ENCODE peak calls at places on chromosomes 3 and 15, in seven cellular contexts. One of them, this sample, is unnamed.

GRCh38 chr15:98609144-98609852 is 39.0 kb upstream of the IGF1R start:
- DNase-seq in T-helper 2 cell: no peak
- DNase-seq in substantia nigra: no peak
- DNase-seq in NCI-H2081: no peak
- DNase-seq in M059J: peak; percentile 82
- DNase-seq in caudate nucleus: no peak
- DNase-seq in NCI-H2107: no peak
- DNase-seq in this sample: peak; percentile 83

GRCh38 chr15:58475573-58476524 is 44.1 kb downstream of the LIPC start:
- DNase-seq in NCI-H2107: peak; percentile 57
- DNase-seq in M059J: peak; percentile 75
- DNase-seq in substantia nigra: no peak
- DNase-seq in NCI-H2081: peak; percentile 14
- DNase-seq in caudate nucleus: no peak
- DNase-seq in T-helper 2 cell: no peak
- DNase-seq in this sample: no peak

GRCh38 chr15:67542192-67542461 is 376 bp upstream of the MAP2K5 start:
- DNase-seq in NCI-H2107: no peak
- DNase-seq in substantia nigra: no peak
- DNase-seq in T-helper 2 cell: no peak
- DNase-seq in caudate nucleus: no peak
- DNase-seq in NCI-H2081: no peak
- DNase-seq in M059J: no peak
- DNase-seq in this sample: peak; percentile 24

GRCh38 chr15:73773428-73773827 is 20.3 kb upstream of the INSYN1 start:
- DNase-seq in caudate nucleus: no peak
- DNase-seq in NCI-H2081: no peak
- DNase-seq in substantia nigra: no peak
- DNase-seq in M059J: no peak
- DNase-seq in T-helper 2 cell: no peak
- DNase-seq in NCI-H2107: no peak
- DNase-seq in this sample: no peak

GRCh38 chr15:90046846-90047481 is 45.8 kb downstream of the ZNF710 start:
- DNase-seq in caudate nucleus: no peak
- DNase-seq in NCI-H2081: peak; percentile 44
- DNase-seq in NCI-H2107: peak; percentile 18
- DNase-seq in T-helper 2 cell: no peak
- DNase-seq in M059J: no peak
- DNase-seq in substantia nigra: no peak
- DNase-seq in this sample: peak; percentile 67

GRCh38 chr3:38003371-38003816 is 12.8 kb downstream of the VILL start:
- DNase-seq in NCI-H2107: no peak
- DNase-seq in T-helper 2 cell: peak; percentile 56
- DNase-seq in NCI-H2081: no peak
- DNase-seq in M059J: no peak
- DNase-seq in substantia nigra: peak; percentile 82
- DNase-seq in caudate nucleus: peak; percentile 67
- DNase-seq in this sample: peak; percentile 52

GRCh38 chr3:181705081-181705480 is 6.6 kb upstream of the SOX2 start:
- DNase-seq in M059J: no peak
- DNase-seq in NCI-H2081: no peak
- DNase-seq in T-helper 2 cell: no peak
- DNase-seq in caudate nucleus: no peak
- DNase-seq in substantia nigra: no peak
- DNase-seq in NCI-H2107: no peak
- DNase-seq in this sample: no peak

GRCh38 chr3:123072152-123072551 is 5.3 kb downstream of the PDIA5 start:
- DNase-seq in NCI-H2107: no peak
- DNase-seq in substantia nigra: no peak
- DNase-seq in M059J: no peak
- DNase-seq in caudate nucleus: no peak
- DNase-seq in NCI-H2081: no peak
- DNase-seq in T-helper 2 cell: no peak
- DNase-seq in this sample: no peak

GRCh38 chr15:31489801-31490646 is 163.4 kb downstream of the KLF13 start:
- DNase-seq in NCI-H2107: peak; percentile 17
- DNase-seq in substantia nigra: peak; percentile 23
- DNase-seq in NCI-H2081: peak; percentile 75
- DNase-seq in M059J: peak; percentile 47
- DNase-seq in caudate nucleus: no peak
- DNase-seq in T-helper 2 cell: peak; percentile 62
- DNase-seq in this sample: peak; percentile 76

GRCh38 chr3:160587105-160587504 is 21.7 kb upstream of the KPNA4 start:
- DNase-seq in T-helper 2 cell: no peak
- DNase-seq in substantia nigra: peak; percentile 16
- DNase-seq in NCI-H2107: no peak
- DNase-seq in caudate nucleus: no peak
- DNase-seq in NCI-H2081: no peak
- DNase-seq in M059J: no peak
- DNase-seq in this sample: no peak

GRCh38 chr3:58494107-58494506 is 2.2 kb downstream of the KCTD6 start:
- DNase-seq in NCI-H2081: no peak
- DNase-seq in substantia nigra: no peak
- DNase-seq in NCI-H2107: no peak
- DNase-seq in T-helper 2 cell: no peak
- DNase-seq in M059J: no peak
- DNase-seq in caudate nucleus: no peak
- DNase-seq in this sample: no peak

GRCh38 chr15:40309344-40309862 is 1.7 kb upstream of the PLCB2 start:
- DNase-seq in NCI-H2107: no peak
- DNase-seq in T-helper 2 cell: no peak
- DNase-seq in caudate nucleus: no peak
- DNase-seq in substantia nigra: no peak
- DNase-seq in NCI-H2081: no peak
- DNase-seq in M059J: no peak
- DNase-seq in this sample: no peak

GRCh38 chr3:172061724-172062184 is 22.4 kb downstream of the FNDC3B start:
- DNase-seq in M059J: peak; percentile 42
- DNase-seq in caudate nucleus: no peak
- DNase-seq in NCI-H2107: no peak
- DNase-seq in T-helper 2 cell: no peak
- DNase-seq in substantia nigra: no peak
- DNase-seq in NCI-H2081: no peak
- DNase-seq in this sample: peak; percentile 55